ENCODE peak calls at places on chromosomes 7 and 10, in six cellular contexts. H, E, F, T, P and U are unnamed samples.

GRCh38 chr7:123433665-123434064 is 100.7 kb downstream of the IQUB start:
- DNase-seq in H (no peak), E (no peak), F (no peak), T (no peak), P (peak), U (no peak)

GRCh38 chr7:23268746-23269145 is 22.2 kb downstream of the GPNMB start:
- DNase-seq in H (no peak), E (no peak), F (no peak), T (no peak), P (peak), U (no peak)

GRCh38 chr7:657565-658119 is 68.9 kb upstream of the DNAAF5 start:
- DNase-seq in H (no peak), E (no peak), F (no peak), T (no peak), P (peak), U (no peak)

GRCh38 chr7:47213276-47213675 is 368.6 kb downstream of the TNS3 start:
- DNase-seq in H (no peak), E (no peak), F (no peak), T (no peak), P (peak), U (no peak)

GRCh38 chr7:333399-333776 is 43.4 kb downstream of the FOXL3 start:
- DNase-seq in H (peak), E (no peak), F (no peak), T (no peak), P (no peak), U (peak)

GRCh38 chr7:1152492-1152891 is 7.5 kb downstream of the ZFAND2A start:
- DNase-seq in H (no peak), E (no peak), F (no peak), T (no peak), P (no peak), U (no peak)

GRCh38 chr7:114786455-114786854 is 135.4 kb upstream of the MDFIC start:
- DNase-seq in H (no peak), E (no peak), F (no peak), T (no peak), P (no peak), U (no peak)

GRCh38 chr7:33905389-33906032 is at the start of gene BMPER:
- DNase-seq in H (peak), E (peak), F (no peak), T (peak), P (peak), U (peak)

GRCh38 chr7:137146996-137147720 is 196.4 kb downstream of the PTN start:
- DNase-seq in H (no peak), E (no peak), F (no peak), T (no peak), P (peak), U (no peak)

GRCh38 chr7:131620673-131621609 is 64.5 kb upstream of the PODXL start:
- DNase-seq in H (no peak), E (no peak), F (no peak), T (no peak), P (peak), U (no peak)

GRCh38 chr10:98790817-98791216 is 344.1 kb upstream of the HPS1 start:
- DNase-seq in H (no peak), E (no peak), F (no peak), T (no peak), P (peak), U (no peak)

GRCh38 chr10:454860-455259 is 234.6 kb downstream of the DIP2C start:
- DNase-seq in H (no peak), E (no peak), F (no peak), T (no peak), P (peak), U (no peak)